ENCODE peak calls at places on chromosomes 4 and X, in seven cellular contexts. O is endodermal cell; Y is CD4-positive, alpha-beta memory T cell; K is skeletal muscle cell; R is bronchial epithelial cell; Q is H7; H is activated T-cell treated with anti-CD3 and anti-CD28 coated beads for 48 hours. B is an unnamed sample.

GRCh38 chrX:54116391-54116790 is 66.7 kb downstream of the FAM120C start:
- DNase-seq in O (no peak), Y (no peak), K (no peak), R (no peak), Q (no peak), H (no peak), B (no peak)

GRCh38 chr4:109434793-109435080 is 1.1 kb downstream of the SEC24B start:
- DNase-seq in O (no peak), Y (no peak), K (no peak), R (no peak), Q (no peak), H (no peak), B (no peak)

GRCh38 chr4:28890949-28891348 is 1829.2 kb upstream of the PCDH7 start:
- DNase-seq in O (no peak), Y (no peak), K (no peak), R (no peak), Q (no peak), H (no peak), B (no peak)

GRCh38 chr4:123583043-123583442 is 186.4 kb downstream of the SPRY1 start:
- DNase-seq in O (no peak), Y (no peak), K (no peak), R (peak), Q (no peak), H (no peak), B (no peak)

GRCh38 chr4:188660796-188661195 is 521.6 kb downstream of the TRIML1 start:
- DNase-seq in O (peak), Y (no peak), K (peak), R (no peak), Q (no peak), H (no peak), B (no peak)

GRCh38 chr4:55837903-55838302 is 15.5 kb upstream of the EXOC1 start:
- DNase-seq in O (no peak), Y (no peak), K (no peak), R (no peak), Q (no peak), H (no peak), B (no peak)

GRCh38 chr4:41611881-41612871 is 74.2 kb downstream of the LIMCH1 start:
- DNase-seq in O (peak), Y (no peak), K (no peak), R (peak), Q (peak), H (no peak), B (peak)

GRCh38 chr4:7158081-7158750 is 34.1 kb upstream of the SORCS2 start:
- DNase-seq in O (no peak), Y (no peak), K (no peak), R (no peak), Q (no peak), H (no peak), B (peak)

GRCh38 chrX:23434356-23434884 is 99.8 kb downstream of the PTCHD1 start:
- DNase-seq in O (no peak), Y (no peak), K (peak), R (peak), Q (no peak), H (no peak), B (peak)

GRCh38 chr4:73687414-73687813 is 53.0 kb upstream of the CXCL8 start:
- DNase-seq in O (no peak), Y (no peak), K (no peak), R (no peak), Q (no peak), H (no peak), B (no peak)

GRCh38 chr4:154529737-154530136 is 20.5 kb downstream of the PLRG1 start:
- DNase-seq in O (no peak), Y (no peak), K (no peak), R (peak), Q (no peak), H (no peak), B (no peak)

GRCh38 chr4:159455675-159456235 is 352.9 kb downstream of the RAPGEF2 start:
- DNase-seq in O (peak), Y (no peak), K (no peak), R (peak), Q (peak), H (no peak), B (no peak)

GRCh38 chrX:151031365-151031975 is 48.3 kb downstream of the HMGB3 start:
- DNase-seq in O (no peak), Y (no peak), K (no peak), R (peak), Q (no peak), H (no peak), B (no peak)

GRCh38 chrX:37812110-37812509 is 32.3 kb downstream of the CYBB start:
- DNase-seq in O (no peak), Y (no peak), K (no peak), R (no peak), Q (no peak), H (no peak), B (no peak)

GRCh38 chr4:2615821-2616220 is 79.4 kb downstream of the FAM193A start:
- DNase-seq in O (peak), Y (no peak), K (no peak), R (no peak), Q (no peak), H (no peak), B (no peak)

GRCh38 chr4:7431696-7432530 is 2.8 kb downstream of the PSAPL1 start:
- DNase-seq in O (no peak), Y (no peak), K (no peak), R (peak), Q (no peak), H (no peak), B (no peak)

B was measured in tibial nerve.